ENCODE peak calls at places on chromosomes 3 and 15, in four cellular contexts. One of them, this sample, is unnamed.

GRCh38 chr15:44215594-44215993 is 20.5 kb upstream of the FRMD5 start:
- DNase-seq in A549: peak; percentile 24
- DNase-seq in A673: no peak
- DNase-seq in body of pancreas: no peak
- DNase-seq in this sample: no peak

GRCh38 chr15:25933456-25934158 is 70.5 kb upstream of the ATP10A start:
- DNase-seq in A549: peak; percentile 52
- DNase-seq in A673: peak; percentile 31
- DNase-seq in body of pancreas: peak; percentile 67
- DNase-seq in this sample: peak; percentile 41

GRCh38 chr3:39208463-39209055 is 16.2 kb upstream of the XIRP1 start:
- DNase-seq in A549: peak; percentile 60
- DNase-seq in A673: peak; percentile 66
- DNase-seq in body of pancreas: peak; percentile 68
- DNase-seq in this sample: peak; percentile 4

GRCh38 chr15:83959477-83959876 is 276.1 kb upstream of the GOLGA6L4 start:
- DNase-seq in A549: no peak
- DNase-seq in A673: no peak
- DNase-seq in body of pancreas: no peak
- DNase-seq in this sample: no peak

GRCh38 chr15:84604804-84605203 is 4.0 kb downstream of the ZSCAN2 start:
- DNase-seq in A549: no peak
- DNase-seq in A673: no peak
- DNase-seq in body of pancreas: no peak
- DNase-seq in this sample: no peak

GRCh38 chr15:73928241-73928579 is 1.9 kb downstream of the LOXL1 start:
- DNase-seq in A549: no peak
- DNase-seq in A673: no peak
- DNase-seq in body of pancreas: no peak
- DNase-seq in this sample: no peak

GRCh38 chr3:96806336-96806735 is 8.1 kb upstream of the EPHA6 start:
- DNase-seq in A549: no peak
- DNase-seq in A673: no peak
- DNase-seq in body of pancreas: no peak
- DNase-seq in this sample: no peak

GRCh38 chr15:44712108-44713005 is 1.0 kb downstream of the B2M start:
- DNase-seq in A549: peak; percentile 19
- DNase-seq in A673: peak; percentile 89
- DNase-seq in body of pancreas: peak; percentile 89
- DNase-seq in this sample: no peak

GRCh38 chr15:100042558-100042957 is 299.2 kb downstream of the ADAMTS17 start:
- DNase-seq in A549: no peak
- DNase-seq in A673: no peak
- DNase-seq in body of pancreas: no peak
- DNase-seq in this sample: no peak

GRCh38 chr3:99586680-99587079 is 51.7 kb upstream of the COL8A1 start:
- DNase-seq in A549: no peak
- DNase-seq in A673: no peak
- DNase-seq in body of pancreas: no peak
- DNase-seq in this sample: no peak

GRCh38 chr3:127043731-127044510 is 61.0 kb downstream of the PLXNA1 start:
- DNase-seq in A549: no peak
- DNase-seq in A673: no peak
- DNase-seq in body of pancreas: no peak
- DNase-seq in this sample: no peak

GRCh38 chr3:60746043-60746638 is 505.1 kb downstream of the FHIT start:
- DNase-seq in A549: no peak
- DNase-seq in A673: no peak
- DNase-seq in body of pancreas: no peak
- DNase-seq in this sample: no peak

DNA sequence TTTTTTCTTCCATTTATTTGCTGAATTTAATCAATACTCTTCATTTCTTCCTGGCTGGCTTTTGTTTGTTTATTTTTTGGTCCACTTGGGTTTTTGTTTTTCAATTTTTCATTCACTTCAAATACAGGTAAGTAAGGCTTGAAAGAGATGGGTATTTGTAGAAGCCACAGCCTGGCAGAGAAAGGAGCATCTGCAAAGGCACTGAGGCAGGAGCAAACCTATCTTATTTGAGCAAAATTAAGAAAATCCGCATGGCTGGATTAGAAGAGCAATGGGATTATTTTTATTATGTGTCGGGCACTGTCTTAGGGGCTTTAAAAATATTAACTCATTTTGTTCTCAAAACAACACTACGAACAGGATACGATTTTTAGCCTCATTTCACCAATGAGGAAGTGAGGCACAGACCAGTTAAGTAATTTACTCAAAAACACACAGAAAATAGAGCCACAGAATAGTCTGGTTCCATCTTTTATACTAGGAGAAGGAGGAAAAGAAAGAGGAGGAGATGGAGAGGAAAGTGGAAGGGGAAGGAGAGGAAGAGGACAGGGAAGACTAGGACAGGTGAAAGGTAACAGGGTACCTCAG is 35.1 kb upstream of the CCDC80 start:
- DNase-seq in A549: no peak
- DNase-seq in A673: no peak
- DNase-seq in body of pancreas: no peak
- DNase-seq in this sample: no peak
- H3K4me3 ChIP-seq in A549: no peak overlapping the region
- H3K4me3 ChIP-seq in A673: no peak overlapping the region
- H3K4me3 ChIP-seq in body of pancreas: no peak overlapping the region
- H3K4me3 ChIP-seq in this sample: no peak overlapping the region

GRCh38 chr3:179045719-179046402 is 25.7 kb downstream of the ZMAT3 start:
- DNase-seq in A549: no peak
- DNase-seq in A673: no peak
- DNase-seq in body of pancreas: no peak
- DNase-seq in this sample: no peak

DNA sequence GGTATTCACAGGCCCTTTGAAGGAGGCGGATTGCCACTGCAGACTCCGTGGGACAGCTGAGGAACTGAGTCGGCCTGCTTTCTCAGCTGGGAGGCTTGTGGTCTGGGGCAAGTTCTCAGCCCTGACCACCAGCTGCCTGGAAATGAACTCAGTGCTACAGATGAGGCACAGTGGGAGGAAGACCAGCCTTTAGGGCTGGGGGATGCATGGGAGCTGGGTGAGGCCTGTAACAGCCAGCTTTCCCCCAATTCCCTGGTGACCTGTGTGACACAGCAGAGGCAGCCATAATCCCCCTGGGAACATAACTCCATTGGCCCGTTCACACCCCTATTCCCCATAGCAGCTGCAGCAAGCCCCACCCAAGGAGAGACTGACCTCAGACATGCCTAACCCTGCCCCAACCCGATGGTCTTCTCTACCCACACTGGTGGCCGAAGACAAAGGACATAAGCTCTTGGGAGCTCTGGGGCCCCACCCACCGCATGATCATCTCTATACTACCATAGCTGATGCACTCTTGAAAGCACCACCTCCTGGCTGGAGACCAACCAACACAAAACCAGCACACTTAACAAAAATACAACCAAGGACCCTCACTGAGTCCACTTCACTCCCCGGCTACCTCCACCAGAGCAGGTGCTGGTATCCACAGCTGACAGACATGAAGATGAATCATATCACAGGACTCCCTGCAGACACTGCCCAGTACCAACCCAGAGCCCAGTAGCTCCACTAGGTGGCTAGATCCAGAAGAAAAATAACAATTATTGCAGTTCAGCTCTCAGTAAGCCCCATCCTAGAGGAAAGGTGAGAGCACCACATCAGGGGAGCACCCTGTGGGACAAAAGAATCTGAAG is 24.9 kb downstream of the ZMAT3 start:
- DNase-seq in A549: no peak
- DNase-seq in A673: no peak
- DNase-seq in body of pancreas: no peak
- DNase-seq in this sample: no peak
- TF ChIP-seq CTCF in A549: no peak
- TF ChIP-seq CTCF in A673: no peak
- TF ChIP-seq CTCF in body of pancreas: no peak
- TF ChIP-seq CTCF in this sample: peak; percentile 34

GRCh38 chr3:113006350-113007056 is 15.7 kb downstream of the GTPBP8 start:
- DNase-seq in A549: no peak
- DNase-seq in A673: peak; percentile 85
- DNase-seq in body of pancreas: no peak
- DNase-seq in this sample: no peak
- H3K4me3 ChIP-seq in A549: no peak overlapping the region
- H3K4me3 ChIP-seq in A673: no peak overlapping the region
- H3K4me3 ChIP-seq in body of pancreas: no peak overlapping the region
- H3K4me3 ChIP-seq in this sample: no peak overlapping the region

DNA sequence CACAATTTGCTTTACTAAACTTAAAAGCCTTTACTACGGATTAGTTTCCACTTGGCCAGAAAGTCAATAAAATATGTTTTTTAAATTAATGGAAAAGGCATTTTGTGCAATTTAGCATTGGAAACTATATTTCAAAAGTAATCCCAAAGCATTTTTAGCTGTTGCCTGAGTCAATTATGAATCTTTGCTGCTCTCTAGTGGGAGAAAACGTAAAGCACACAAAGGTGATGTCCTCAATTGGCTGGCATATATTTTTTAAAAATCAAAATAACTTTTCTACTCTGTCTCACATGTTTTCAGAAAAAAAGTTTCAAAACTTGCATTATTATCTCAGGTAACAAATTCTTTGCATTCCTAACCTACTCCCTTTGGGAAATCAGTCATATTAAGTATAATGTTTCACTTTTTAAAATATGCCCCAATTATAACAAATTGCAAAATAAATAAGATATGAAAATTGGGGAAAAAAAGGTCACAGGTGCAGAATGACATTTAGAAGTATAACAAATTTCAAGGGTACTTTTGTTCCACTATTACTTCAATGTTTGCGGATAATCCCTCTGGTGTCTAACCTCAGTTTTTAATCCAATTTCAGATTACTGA is 47.2 kb upstream of the TEX55 start:
- DNase-seq in A549: peak; percentile 31
- DNase-seq in A673: peak; percentile 49
- DNase-seq in body of pancreas: peak; percentile 25
- DNase-seq in this sample: no peak
- TF ChIP-seq CTCF in A549: peak; percentile 95
- TF ChIP-seq CTCF in A673: peak; percentile 78
- TF ChIP-seq CTCF in body of pancreas: peak; percentile 83
- TF ChIP-seq CTCF in this sample: peak; percentile 80

GRCh38 chr15:31236184-31237041 is 90.2 kb upstream of the KLF13 start:
- DNase-seq in A549: peak; percentile 93
- DNase-seq in A673: peak; percentile 90
- DNase-seq in body of pancreas: peak; percentile 84
- DNase-seq in this sample: peak; percentile 68
- H3K4me3 ChIP-seq in A549: no peak overlapping the region
- H3K4me3 ChIP-seq in A673: peak overlapping the region; percentile 6
- H3K4me3 ChIP-seq in body of pancreas: no peak overlapping the region
- H3K4me3 ChIP-seq in this sample: no peak overlapping the region

GRCh38 chr3:143775401-143775970 is 72.8 kb downstream of the SLC9A9 start:
- DNase-seq in A549: peak; percentile 65
- DNase-seq in A673: peak; percentile 56
- DNase-seq in body of pancreas: peak; percentile 4
- DNase-seq in this sample: no peak
- TF ChIP-seq CTCF in A549: peak; percentile 64
- TF ChIP-seq CTCF in A673: peak; percentile 64
- TF ChIP-seq CTCF in body of pancreas: peak; percentile 34
- TF ChIP-seq CTCF in this sample: peak; percentile 69

This sample was measured in epithelial cell of proximal tubule.